ENCODE peak calls at places on chromosomes 11 and 22, in six cellular contexts. E, W, O, D, C and M are unnamed samples.

GRCh38 chr11:47161134-47161854 is 15.4 kb downstream of the ARFGAP2 start:
- DNase-seq in D (peak; percentile 81), C (peak; percentile 58), E (peak; percentile 40), W (peak; percentile 8), O (peak; percentile 64), M (peak; percentile 11)

GRCh38 chr11:112533682-112534081 is 273.0 kb upstream of the PLET1 start:
- DNase-seq in W (no peak), C (no peak), O (no peak), E (no peak), D (no peak), M (no peak)

GRCh38 chr11:94218372-94218771 is 86.0 kb upstream of the IZUMO1R start:
- DNase-seq in D (no peak), O (no peak), C (no peak), E (no peak), W (no peak), M (no peak)

GRCh38 chr11:134038897-134039470 is 29.9 kb upstream of the JAM3 start:
- DNase-seq in D (no peak), O (no peak), C (no peak), W (no peak), E (no peak), M (no peak)

GRCh38 chr11:75656044-75656726 is 12.7 kb downstream of the MAP6 start:
- DNase-seq in O (no peak), E (no peak), W (no peak), D (no peak), C (no peak), M (no peak)

GRCh38 chr11:104759464-104759863 is 138.8 kb downstream of the CASP12 start:
- DNase-seq in D (no peak), C (no peak), O (no peak), E (no peak), W (no peak), M (no peak)

GRCh38 chr22:49892226-49892899 is 25.9 kb downstream of the ALG12 start:
- DNase-seq in D (no peak), C (no peak), O (peak; percentile 73), W (no peak), E (no peak), M (no peak)

GRCh38 chr11:59891781-59892181 is 13.2 kb downstream of the OOSP3 start:
- DNase-seq in C (no peak), W (no peak), E (no peak), D (no peak), O (no peak), M (no peak)

GRCh38 chr11:35111171-35112055 is 27.6 kb upstream of the CD44 start:
- DNase-seq in O (no peak), C (no peak), D (no peak), W (no peak), E (no peak), M (no peak)

GRCh38 chr22:31291716-31292644 is at the start of gene PIK3IP1:
- DNase-seq in E (peak; percentile 49), O (peak; percentile 92), C (peak; percentile 87), D (peak; percentile 97), W (peak; percentile 52), M (peak; percentile 66)

GRCh38 chr11:84291996-84292395 is 1005.8 kb upstream of the CCDC90B start:
- DNase-seq in O (no peak), C (no peak), W (no peak), D (no peak), E (no peak), M (no peak)

GRCh38 chr11:11992257-11992690 is 16.2 kb downstream of the DKK3 start:
- DNase-seq in E (no peak), D (peak; percentile 82), W (no peak), C (no peak), O (no peak), M (no peak)

GRCh38 chr11:59707371-59707770 is 6.3 kb downstream of the OR10V1 start:
- DNase-seq in D (no peak), C (no peak), W (no peak), E (no peak), O (no peak), M (no peak)

GRCh38 chr11:64165842-64166635 is at the start of gene MACROD1:
- DNase-seq in O (peak; percentile 94), W (peak; percentile 24), C (peak; percentile 62), E (peak; percentile 80), D (peak; percentile 80), M (peak; percentile 40)

GRCh38 chr11:9776203-9776602 is 112.3 kb downstream of the SWAP70 start:
- DNase-seq in D (no peak), C (no peak), E (no peak), W (no peak), O (no peak), M (no peak)

GRCh38 chr11:130029137-130029536 is 26.5 kb upstream of the PRDM10 start:
- DNase-seq in C (no peak), D (no peak), E (no peak), W (no peak), O (no peak), M (no peak)